ENCODE peak calls at places on chromosomes 1 and 21, in six cellular contexts. R is esophagus muscularis mucosa, S is uterus, C is ovary, V is Panc1, A is suprapubic skin. T is an unnamed sample.

GRCh38 chr1:31910933-31911332 is 27.2 kb downstream of the PTP4A2 start:
- DNase-seq in S (no peak), C (no peak), A (no peak), R (no peak), V (no peak), T (no peak)

GRCh38 chr21:16794944-16795343 is 717.9 kb upstream of the CXADR start:
- DNase-seq in C (no peak), S (peak; percentile 51), A (no peak), V (peak; percentile 75), R (no peak), T (no peak)

GRCh38 chr21:39874759-39875158 is 7.5 kb downstream of the PCP4 start:
- DNase-seq in S (no peak), V (no peak), C (no peak), A (no peak), R (no peak), T (no peak)

GRCh38 chr21:38039369-38039768 is 123.1 kb upstream of the KCNJ6 start:
- DNase-seq in C (no peak), R (no peak), S (no peak), V (no peak), A (no peak), T (no peak)

GRCh38 chr1:184299796-184300195 is 87.0 kb upstream of the C1orf21 start:
- DNase-seq in V (no peak), R (no peak), C (no peak), S (no peak), A (no peak), T (no peak)

GRCh38 chr1:91166106-91166712 is 144.4 kb upstream of the ZNF644 start:
- DNase-seq in S (peak; percentile 43), V (peak; percentile 38), A (no peak), C (peak; percentile 68), R (peak; percentile 81), T (no peak)

GRCh38 chr1:8097077-8097799 is 71.1 kb upstream of the ERRFI1 start:
- DNase-seq in R (no peak), S (no peak), V (peak; percentile 97), C (no peak), A (no peak), T (no peak)

GRCh38 chr1:17340358-17340757 is 31.6 kb upstream of the PADI6 start:
- DNase-seq in S (no peak), C (no peak), V (no peak), R (no peak), A (no peak), T (no peak)

GRCh38 chr21:31252091-31252490 is 92.0 kb downstream of the TIAM1 start:
- DNase-seq in A (no peak), V (no peak), S (no peak), C (no peak), R (no peak), T (no peak)

GRCh38 chr1:40381268-40382109 is 8.0 kb downstream of the SMAP2 start:
- DNase-seq in A (no peak), C (no peak), S (no peak), R (no peak), V (no peak), T (no peak)

GRCh38 chr1:94765958-94766357 is 54.2 kb upstream of the SLC44A3 start:
- DNase-seq in V (no peak), A (no peak), C (no peak), S (no peak), R (no peak), T (no peak)

GRCh38 chr1:156517746-156518145 is 17.2 kb upstream of the MEF2D start:
- DNase-seq in R (no peak), S (no peak), C (no peak), V (no peak), A (no peak), T (no peak)

GRCh38 chr1:211378844-211379243 is 52.2 kb downstream of the TRAF5 start:
- DNase-seq in A (no peak), S (no peak), C (no peak), R (no peak), V (no peak), T (no peak)

DNA sequence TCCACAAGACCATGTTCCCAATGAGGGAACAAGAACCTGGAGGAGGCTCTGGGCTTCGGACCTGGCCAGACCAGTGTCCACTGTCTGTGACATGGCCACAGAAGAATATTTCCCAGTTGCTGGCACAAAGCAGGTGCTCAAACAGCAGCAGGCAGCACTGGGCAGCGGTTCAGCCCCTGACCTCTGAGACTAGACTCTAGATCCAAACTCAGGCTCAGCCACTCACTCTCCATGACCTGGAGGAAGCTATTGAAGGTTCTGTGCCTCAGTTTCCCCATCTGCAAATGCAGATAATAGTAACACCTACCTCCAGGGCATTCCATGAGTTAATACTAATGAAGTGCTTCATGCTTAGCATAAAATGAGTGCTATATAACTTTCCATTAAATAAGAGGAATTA is 8.0 kb downstream of the TMPRSS2 start:
- DNase-seq in V (no peak), R (no peak), A (no peak), S (no peak), C (no peak), T (no peak)
- H3K4me1 ChIP-seq in V (peaks cover 45% of the 10 kb centered on the region), R (no peaks in the 10 kb centered on the region), A (no peaks in the 10 kb centered on the region), S (no peaks in the 10 kb centered on the region), C (no peaks in the 10 kb centered on the region), T (peaks cover 1% of the 10 kb centered on the region)

DNA sequence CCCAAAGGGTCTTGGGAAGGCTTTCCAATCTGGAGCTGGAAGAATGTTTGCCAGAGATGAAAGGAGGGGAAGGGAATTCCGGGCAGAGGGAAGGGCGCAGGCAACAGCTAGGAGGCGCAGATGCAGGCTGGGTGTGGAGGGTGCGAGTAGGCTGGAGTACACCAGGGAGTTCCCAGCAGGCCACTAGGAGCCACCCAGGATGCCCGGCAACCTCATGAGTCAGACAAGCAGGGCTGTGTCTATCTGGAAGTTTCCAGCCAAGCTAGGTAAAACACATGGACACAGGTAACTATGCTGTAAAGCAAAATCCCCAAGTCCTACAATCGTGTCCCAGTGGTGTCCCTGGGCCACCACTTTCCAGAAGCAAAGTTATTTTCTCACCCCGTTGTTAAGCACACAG is 998 bp upstream of the NBL1 start:
- DNase-seq in C (no peak), R (no peak), S (no peak), A (no peak), V (no peak), T (no peak)
- H3K27ac ChIP-seq in C (peak overlapping the region; percentile 90), R (peak overlapping the region; percentile 98), S (peak overlapping the region; percentile 97), A (peak overlapping the region; percentile 95), V (peak overlapping the region; percentile 88), T (no peak overlapping the region)

DNA sequence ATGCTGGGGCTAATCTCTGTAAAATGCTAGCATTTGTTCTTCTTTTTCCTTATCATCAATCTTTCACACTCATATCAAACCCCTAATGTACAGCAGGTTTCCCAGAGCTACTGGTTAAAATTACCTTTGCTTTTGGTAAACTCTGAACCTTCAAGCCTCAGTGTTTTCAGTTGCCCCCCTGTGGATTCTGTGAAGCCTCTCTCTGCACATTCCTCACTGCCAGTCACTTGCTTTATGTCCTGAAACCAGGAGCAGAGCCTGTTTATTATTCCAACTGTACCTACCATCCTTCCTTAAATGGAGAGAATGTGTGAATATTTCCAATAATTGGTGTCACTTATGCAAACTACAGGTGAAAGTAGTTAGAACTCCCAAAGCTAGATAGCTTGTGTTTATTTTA is 134.2 kb downstream of the NEK7 start:
- DNase-seq in S (no peak), A (no peak), V (no peak), C (no peak), R (no peak), T (no peak)
- H3K4me1 ChIP-seq in S (no peaks in the 10 kb centered on the region), A (peaks cover 13% of the 10 kb centered on the region), V (no peaks in the 10 kb centered on the region), C (no peaks in the 10 kb centered on the region), R (peaks cover 44% of the 10 kb centered on the region), T (no peaks in the 10 kb centered on the region)

GRCh38 chr21:22106720-22107410 is 1108.7 kb downstream of the NCAM2 start:
- DNase-seq in S (no peak), C (no peak), V (no peak), A (no peak), R (no peak), T (no peak)
- H3K27ac ChIP-seq in S (no peak overlapping the region), C (no peak overlapping the region), V (no peak overlapping the region), A (no peak overlapping the region), R (no peak overlapping the region), T (no peak overlapping the region)

GRCh38 chr1:27591622-27592021 is 12.3 kb downstream of the AHDC1 start:
- DNase-seq in V (no peak), S (no peak), R (no peak), A (no peak), C (no peak), T (no peak)

GRCh38 chr1:27589441-27589840 is 14.5 kb downstream of the AHDC1 start:
- DNase-seq in C (no peak), V (no peak), A (no peak), R (no peak), S (no peak), T (no peak)

GRCh38 chr1:27588256-27589232 is 15.4 kb downstream of the AHDC1 start:
- DNase-seq in A (no peak), C (peak; percentile 64), S (no peak), V (no peak), R (no peak), T (no peak)

GRCh38 chr1:27590917-27591508 is 12.9 kb downstream of the AHDC1 start:
- DNase-seq in S (no peak), C (no peak), A (no peak), V (no peak), R (no peak), T (no peak)

GRCh38 chr1:27589841-27590426 is 14.0 kb downstream of the AHDC1 start:
- DNase-seq in S (no peak), R (no peak), A (no peak), V (no peak), C (peak; percentile 79), T (no peak)
- H3K4me1 ChIP-seq in S (peaks cover 19% of the 10 kb centered on the region), R (peaks cover 97% of the 10 kb centered on the region), A (peaks cover 77% of the 10 kb centered on the region), V (peaks cover 65% of the 10 kb centered on the region), C (peaks cover 56% of the 10 kb centered on the region), T (peaks cover 15% of the 10 kb centered on the region)

GRCh38 chr1:24751833-24752232 is 6.6 kb downstream of the CLIC4 start:
- DNase-seq in V (no peak), S (no peak), R (no peak), A (no peak), C (no peak), T (no peak)

GRCh38 chr1:24749886-24750285 is 4.6 kb downstream of the CLIC4 start:
- DNase-seq in V (no peak), R (no peak), C (no peak), A (no peak), S (no peak), T (no peak)

GRCh38 chr1:24754229-24754628 is 9.0 kb downstream of the CLIC4 start:
- DNase-seq in R (peak; percentile 55), C (no peak), S (no peak), A (no peak), V (no peak), T (no peak)

GRCh38 chr1:24749257-24749656 is 4.0 kb downstream of the CLIC4 start:
- DNase-seq in R (no peak), S (no peak), A (no peak), V (no peak), C (no peak), T (no peak)

GRCh38 chr1:24752305-24752704 is 7.1 kb downstream of the CLIC4 start:
- DNase-seq in V (no peak), S (no peak), C (no peak), R (peak; percentile 62), A (no peak), T (no peak)
- H3K27ac ChIP-seq in V (no peak overlapping the region), S (peak overlapping the region; percentile 62), C (no peak overlapping the region), R (peak overlapping the region; percentile 99), A (no peak overlapping the region), T (no peak overlapping the region)